ENCODE peak calls at places on chromosomes 13 and 19, in four cellular contexts. V, A, U and N are unnamed samples.

GRCh38 chr13:20219585-20219984 is 12.5 kb downstream of the GJB6 start:
- DNase-seq in V (no peak), U (no peak), A (no peak), N (no peak)

GRCh38 chr19:3725640-3726310 is 17.6 kb downstream of the TJP3 start:
- DNase-seq in V (no peak), A (no peak), U (peak; percentile 82), N (no peak)

GRCh38 chr19:39411006-39411831 is 1.2 kb upstream of the PLEKHG2 start:
- DNase-seq in A (no peak), U (no peak), V (no peak), N (no peak)

GRCh38 chr19:54955356-54955755 is 8.0 kb upstream of the NLRP7 start:
- DNase-seq in V (no peak), A (no peak), U (no peak), N (no peak)

GRCh38 chr19:11168568-11168967 is 13.0 kb upstream of the SPC24 start:
- DNase-seq in A (no peak), U (no peak), V (peak; percentile 85), N (peak; percentile 94)

GRCh38 chr13:24272452-24273161 is 36.8 kb upstream of the C1QTNF9 start:
- DNase-seq in U (no peak), A (peak; percentile 30), V (no peak), N (no peak)

GRCh38 chr13:29465741-29466293 is 129.7 kb downstream of the SLC7A1 start:
- DNase-seq in U (no peak), V (no peak), A (no peak), N (no peak)

GRCh38 chr13:76868451-76868850 is 17.8 kb downstream of the KCTD12 start:
- DNase-seq in U (no peak), V (no peak), A (no peak), N (no peak)

GRCh38 chr13:79988573-79988972 is 352.4 kb downstream of the SPRY2 start:
- DNase-seq in U (no peak), V (peak; percentile 37), A (no peak), N (no peak)

GRCh38 chr19:1283207-1283916 is 2.3 kb upstream of the EFNA2 start:
- DNase-seq in A (no peak), V (no peak), U (peak; percentile 31), N (no peak)

GRCh38 chr19:5677156-5677555 is 3.2 kb downstream of the MICOS13 start:
- DNase-seq in U (no peak), V (no peak), A (no peak), N (no peak)

GRCh38 chr13:46846736-46847135 is 49.8 kb upstream of the ESD start:
- DNase-seq in A (no peak), V (no peak), U (no peak), N (no peak)

GRCh38 chr19:42091300-42092266 is 15.6 kb downstream of the ZNF574 start:
- DNase-seq in V (no peak), A (no peak), U (no peak), N (no peak)

GRCh38 chr19:18333680-18334079 is 6.7 kb upstream of the PGPEP1 start:
- DNase-seq in U (no peak), A (no peak), V (no peak), N (no peak)

GRCh38 chr13:43307921-43308433 is 284.6 kb downstream of the DNAJC15 start:
- DNase-seq in A (no peak), V (peak; percentile 71), U (no peak), N (peak; percentile 63)

GRCh38 chr13:39419866-39420265 is 183.1 kb downstream of the LHFPL6 start:
- DNase-seq in A (no peak), U (peak; percentile 20), V (no peak), N (no peak)

GRCh38 chr19:13118424-13119193 is 545 bp downstream of the NACC1 start:
- DNase-seq in V (no peak), U (peak; percentile 93), A (no peak), N (no peak)

GRCh38 chr19:42370068-42370520 is 20.0 kb downstream of the CNFN start:
- DNase-seq in U (peak; percentile 45), A (no peak), V (no peak), N (no peak)

GRCh38 chr19:57165846-57166245 is 1.4 kb downstream of the DUXA start:
- DNase-seq in U (no peak), V (no peak), A (no peak), N (no peak)

GRCh38 chr13:59888408-59888807 is 275.3 kb downstream of the DIAPH3 start:
- DNase-seq in A (no peak), V (no peak), U (no peak), N (no peak)

GRCh38 chr19:13398780-13399726 is 107.2 kb downstream of the CACNA1A start:
- DNase-seq in A (no peak), U (no peak), V (peak; percentile 46), N (peak; percentile 89)

GRCh38 chr19:43525836-43526771 is 897 bp downstream of the ETHE1 start:
- DNase-seq in U (peak; percentile 45), A (peak; percentile 52), V (no peak), N (no peak)

GRCh38 chr13:48078251-48078656 is 16.6 kb downstream of the MED4 start:
- DNase-seq in V (no peak), A (no peak), U (no peak), N (peak; percentile 4)

GRCh38 chr19:17686592-17687042 is 1.5 kb downstream of the UNC13A start:
- DNase-seq in V (no peak), A (no peak), U (peak; percentile 66), N (no peak)

GRCh38 chr13:114067886-114068722 is 64.3 kb downstream of the RASA3 start:
- DNase-seq in U (no peak), V (no peak), A (peak; percentile 59), N (no peak)

GRCh38 chr13:75153834-75154233 is 328.1 kb downstream of the TBC1D4 start:
- DNase-seq in U (no peak), V (no peak), A (no peak), N (no peak)

GRCh38 chr13:63516124-63516523 is 2100.5 kb upstream of the PCDH20 start:
- DNase-seq in U (no peak), A (no peak), V (no peak), N (no peak)

GRCh38 chr19:18440936-18441803 is 3.2 kb upstream of the ISYNA1 start:
- DNase-seq in A (peak; percentile 21), U (no peak), V (no peak), N (no peak)

GRCh38 chr19:43913383-43913782 is 21.7 kb downstream of the ZNF45 start:
- DNase-seq in A (no peak), V (no peak), U (no peak), N (no peak)